ENCODE peak calls at places on chromosomes 3 and 15, in nine cellular contexts. Y is OCI-LY7, L is heart right ventricle, H is adrenal gland, X is hepatocyte, O is PC-3, T is heart left ventricle, W is HCT116, D is epithelial cell of esophagus. P is an unnamed sample.

GRCh38 chr15:75916978-75917377 is 13.3 kb downstream of the FBXO22 start:
- DNase-seq in X (no peak), O (no peak), T (no peak), L (no peak), H (no peak), D (no peak), W (no peak), Y (no peak), P (no peak)

GRCh38 chr15:38853608-38854007 is 289.0 kb upstream of the RASGRP1 start:
- DNase-seq in T (no peak), W (peak), L (no peak), H (no peak), Y (peak), D (peak), X (peak), O (peak), P (peak)

GRCh38 chr3:127791221-127791913 is 30.9 kb downstream of the MGLL start:
- DNase-seq in W (no peak), L (no peak), X (peak), H (no peak), T (no peak), O (peak), D (peak), Y (peak), P (no peak)

GRCh38 chr3:140711043-140711718 is 33.3 kb downstream of the TRIM42 start:
- DNase-seq in T (no peak), X (no peak), H (no peak), O (no peak), D (no peak), Y (no peak), W (no peak), L (no peak), P (no peak)

GRCh38 chr15:29050870-29051269 is 165.1 kb downstream of the APBA2 start:
- DNase-seq in L (no peak), H (no peak), D (no peak), T (no peak), Y (no peak), X (no peak), W (no peak), O (no peak), P (no peak)

GRCh38 chr3:125381743-125382142 is 6.6 kb upstream of the ZNF148 start:
- DNase-seq in T (no peak), X (peak), O (peak), Y (peak), H (no peak), W (no peak), D (peak), L (no peak), P (peak)

GRCh38 chr3:57160731-57161086 is 4.4 kb downstream of the IL17RD start:
- DNase-seq in O (no peak), H (no peak), W (no peak), Y (no peak), D (no peak), L (no peak), T (no peak), X (no peak), P (no peak)

GRCh38 chr3:49636883-49637609 is 37.1 kb upstream of the APEH start:
- DNase-seq in X (no peak), O (peak), W (no peak), H (no peak), Y (no peak), T (no peak), D (peak), L (no peak), P (no peak)

GRCh38 chr3:170614214-170614966 is 28.5 kb upstream of the SLC7A14 start:
- DNase-seq in X (peak), Y (no peak), T (peak), D (peak), O (peak), H (peak), W (peak), L (no peak), P (no peak)

GRCh38 chr3:170414202-170414663 is 4.4 kb upstream of the CLDN11 start:
- DNase-seq in Y (peak), O (peak), W (peak), D (peak), X (peak), H (peak), T (no peak), L (no peak), P (no peak)

GRCh38 chr3:4355401-4356224 is 52.4 kb downstream of the SETMAR start:
- DNase-seq in O (no peak), W (no peak), X (peak), T (peak), L (peak), Y (no peak), H (peak), D (no peak), P (no peak)

GRCh38 chr15:48855501-48856440 is 22.2 kb upstream of the EID1 start:
- DNase-seq in X (peak), L (no peak), W (peak), T (no peak), D (peak), O (peak), Y (no peak), H (peak), P (no peak)

GRCh38 chr15:27679621-27680521 is 419.2 kb downstream of the OCA2 start:
- DNase-seq in W (no peak), L (no peak), D (no peak), O (no peak), X (peak), T (no peak), H (no peak), Y (no peak), P (no peak)

GRCh38 chr3:61927332-61927731 is 366.0 kb downstream of the PTPRG start:
- DNase-seq in H (peak), T (peak), D (peak), Y (no peak), X (peak), L (peak), O (no peak), W (no peak), P (no peak)

GRCh38 chr3:21624514-21624913 is 126.5 kb downstream of the ZNF385D start:
- DNase-seq in T (no peak), D (no peak), Y (no peak), H (no peak), L (no peak), W (no peak), X (no peak), O (no peak), P (no peak)

GRCh38 chr3:194987571-194988494 is 283.1 kb downstream of the XXYLT1 start:
- DNase-seq in W (no peak), Y (no peak), D (peak), O (peak), L (no peak), X (no peak), H (no peak), T (no peak), P (no peak)

GRCh38 chr3:197809356-197810020 is 18.4 kb downstream of the LRCH3 start:
- DNase-seq in T (no peak), H (no peak), X (peak), Y (no peak), L (no peak), W (no peak), D (no peak), O (no peak), P (no peak)

DNA sequence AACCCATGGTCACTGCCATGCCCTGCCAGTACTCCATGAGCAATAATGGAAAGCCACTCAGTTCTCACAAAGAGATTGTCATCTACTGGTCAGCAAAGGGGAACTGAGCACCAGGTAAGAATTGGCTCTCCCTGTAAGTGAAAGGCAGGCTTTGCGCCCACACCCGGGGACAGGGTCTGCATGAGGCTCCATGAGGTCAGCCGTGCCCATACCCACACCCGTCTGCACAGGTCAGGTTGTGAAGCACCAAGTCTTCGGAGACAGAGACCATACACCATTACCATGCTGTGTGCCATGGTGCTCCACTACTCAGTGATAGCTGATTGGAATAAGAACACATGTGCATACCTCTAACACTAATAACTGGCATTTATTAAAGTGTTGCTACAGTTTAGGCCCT is 322.9 kb downstream of the EPHB1 start:
- DNase-seq in L (no peak), Y (no peak), O (no peak), T (no peak), H (no peak), W (no peak), D (no peak), X (no peak), P (no peak)
- H3K4me3 ChIP-seq in L (no peak), Y (no peak), O (no peak), T (no peak), H (no peak), W (no peak), D (no peak), X (no peak), P (no peak)

GRCh38 chr15:100710744-100711478 is 108.5 kb downstream of the ASB7 start:
- DNase-seq in W (no peak), T (no peak), L (no peak), D (no peak), O (no peak), Y (no peak), X (no peak), H (no peak), P (no peak)
- H3K4me3 ChIP-seq in W (no peak), T (no peak), L (no peak), D (no peak), O (no peak), Y (no peak), X (no peak), H (no peak), P (no peak)

GRCh38 chr3:72728958-72729467 is 119.2 kb downstream of the SHQ1 start:
- DNase-seq in T (no peak), D (peak), X (no peak), L (no peak), O (peak), Y (no peak), W (no peak), H (no peak), P (no peak)
- H3K4me3 ChIP-seq in T (no peak), D (no peak), X (no peak), L (no peak), O (peak), Y (no peak), W (no peak), H (no peak), P (no peak)

GRCh38 chr3:13009946-13010315 is 63.3 kb downstream of the IQSEC1 start:
- DNase-seq in L (no peak), T (no peak), Y (no peak), X (no peak), W (no peak), O (no peak), H (no peak), D (no peak), P (no peak)
- H3K4me3 ChIP-seq in L (no peak), T (no peak), Y (peak), X (no peak), W (no peak), O (no peak), H (no peak), D (no peak), P (peak)

GRCh38 chr3:152253514-152253913 is 15.2 kb upstream of the MBNL1 start:
- DNase-seq in T (no peak), L (no peak), Y (no peak), D (no peak), X (no peak), O (no peak), H (no peak), W (no peak), P (no peak)
- H3K4me3 ChIP-seq in T (no peak), L (no peak), Y (no peak), D (no peak), X (no peak), O (no peak), H (no peak), W (no peak), P (peak)

P was measured in CD4-positive, CD25-positive, alpha-beta regulatory T cell.